ENCODE peak calls at places on chromosomes 12 and 14, in seven cellular contexts. One of them, this sample, is unnamed.

GRCh38 chr14:96790211-96790610 is 7.0 kb upstream of the VRK1 start:
- DNase-seq in CD4-positive, CD25-positive, alpha-beta regulatory T cell: no peak
- DNase-seq in fibroblast of lung: no peak
- DNase-seq in A673: no peak
- DNase-seq in CD4-positive, alpha-beta memory T cell: no peak
- DNase-seq in CD4-positive, alpha-beta T cell: no peak
- DNase-seq in heart left ventricle: no peak
- DNase-seq in this sample: no peak

GRCh38 chr14:52954346-52955214 is 3.7 kb upstream of the FERMT2 start:
- DNase-seq in CD4-positive, alpha-beta memory T cell: no peak
- DNase-seq in CD4-positive, CD25-positive, alpha-beta regulatory T cell: no peak
- DNase-seq in heart left ventricle: no peak
- DNase-seq in CD4-positive, alpha-beta T cell: no peak
- DNase-seq in fibroblast of lung: peak; percentile 89
- DNase-seq in A673: no peak
- DNase-seq in this sample: no peak

GRCh38 chr14:29227631-29228030 is 461.0 kb downstream of the FOXG1 start:
- DNase-seq in fibroblast of lung: peak; percentile 28
- DNase-seq in CD4-positive, CD25-positive, alpha-beta regulatory T cell: no peak
- DNase-seq in CD4-positive, alpha-beta memory T cell: no peak
- DNase-seq in CD4-positive, alpha-beta T cell: no peak
- DNase-seq in A673: no peak
- DNase-seq in heart left ventricle: no peak
- DNase-seq in this sample: no peak

GRCh38 chr12:4030938-4031702 is 157.9 kb upstream of the PARP11 start:
- DNase-seq in A673: peak; percentile 66
- DNase-seq in heart left ventricle: peak; percentile 88
- DNase-seq in fibroblast of lung: peak; percentile 98
- DNase-seq in CD4-positive, alpha-beta T cell: peak; percentile 62
- DNase-seq in CD4-positive, alpha-beta memory T cell: peak; percentile 70
- DNase-seq in CD4-positive, CD25-positive, alpha-beta regulatory T cell: peak; percentile 70
- DNase-seq in this sample: peak; percentile 98

GRCh38 chr12:110002691-110003515 is 3.7 kb downstream of the ANKRD13A start:
- DNase-seq in A673: no peak
- DNase-seq in fibroblast of lung: peak; percentile 43
- DNase-seq in CD4-positive, CD25-positive, alpha-beta regulatory T cell: no peak
- DNase-seq in CD4-positive, alpha-beta memory T cell: no peak
- DNase-seq in CD4-positive, alpha-beta T cell: no peak
- DNase-seq in heart left ventricle: no peak
- DNase-seq in this sample: no peak

GRCh38 chr14:68047910-68048309 is 228.3 kb downstream of the RAD51B start:
- DNase-seq in fibroblast of lung: peak; percentile 19
- DNase-seq in A673: no peak
- DNase-seq in CD4-positive, alpha-beta memory T cell: no peak
- DNase-seq in CD4-positive, alpha-beta T cell: no peak
- DNase-seq in heart left ventricle: no peak
- DNase-seq in CD4-positive, CD25-positive, alpha-beta regulatory T cell: no peak
- DNase-seq in this sample: no peak

GRCh38 chr12:92771011-92771410 is 68.2 kb downstream of the PLEKHG7 start:
- DNase-seq in A673: no peak
- DNase-seq in CD4-positive, alpha-beta memory T cell: no peak
- DNase-seq in CD4-positive, CD25-positive, alpha-beta regulatory T cell: no peak
- DNase-seq in heart left ventricle: no peak
- DNase-seq in CD4-positive, alpha-beta T cell: no peak
- DNase-seq in fibroblast of lung: peak; percentile 22
- DNase-seq in this sample: no peak

GRCh38 chr14:65281991-65282908 is 130.3 kb upstream of the FUT8 start:
- DNase-seq in CD4-positive, alpha-beta memory T cell: peak; percentile 18
- DNase-seq in CD4-positive, CD25-positive, alpha-beta regulatory T cell: no peak
- DNase-seq in heart left ventricle: peak; percentile 31
- DNase-seq in CD4-positive, alpha-beta T cell: no peak
- DNase-seq in fibroblast of lung: peak; percentile 38
- DNase-seq in A673: no peak
- DNase-seq in this sample: no peak

GRCh38 chr12:47612953-47613352 is 92.9 kb downstream of the RPAP3 start:
- DNase-seq in CD4-positive, CD25-positive, alpha-beta regulatory T cell: no peak
- DNase-seq in CD4-positive, alpha-beta T cell: no peak
- DNase-seq in CD4-positive, alpha-beta memory T cell: no peak
- DNase-seq in A673: no peak
- DNase-seq in heart left ventricle: no peak
- DNase-seq in fibroblast of lung: no peak
- DNase-seq in this sample: no peak

GRCh38 chr12:111451649-111452129 is 46.0 kb downstream of the SH2B3 start:
- DNase-seq in heart left ventricle: no peak
- DNase-seq in CD4-positive, alpha-beta T cell: no peak
- DNase-seq in A673: peak; percentile 82
- DNase-seq in CD4-positive, CD25-positive, alpha-beta regulatory T cell: peak; percentile 76
- DNase-seq in fibroblast of lung: peak; percentile 69
- DNase-seq in CD4-positive, alpha-beta memory T cell: peak; percentile 73
- DNase-seq in this sample: no peak

GRCh38 chr12:97148941-97149559 is 242.0 kb downstream of the NEDD1 start:
- DNase-seq in CD4-positive, alpha-beta T cell: peak; percentile 9
- DNase-seq in A673: peak; percentile 64
- DNase-seq in fibroblast of lung: peak; percentile 16
- DNase-seq in heart left ventricle: peak; percentile 36
- DNase-seq in CD4-positive, alpha-beta memory T cell: peak; percentile 25
- DNase-seq in CD4-positive, CD25-positive, alpha-beta regulatory T cell: peak; percentile 16
- DNase-seq in this sample: peak; percentile 58

GRCh38 chr12:50401383-50402155 is 884 bp downstream of the LARP4 start:
- DNase-seq in CD4-positive, alpha-beta memory T cell: no peak
- DNase-seq in fibroblast of lung: peak; percentile 73
- DNase-seq in A673: peak; percentile 30
- DNase-seq in CD4-positive, alpha-beta T cell: no peak
- DNase-seq in heart left ventricle: peak; percentile 41
- DNase-seq in CD4-positive, CD25-positive, alpha-beta regulatory T cell: peak; percentile 7
- DNase-seq in this sample: no peak

GRCh38 chr12:56198836-56199235 is 9.6 kb upstream of the SMARCC2 start:
- DNase-seq in CD4-positive, alpha-beta memory T cell: no peak
- DNase-seq in A673: no peak
- DNase-seq in heart left ventricle: no peak
- DNase-seq in fibroblast of lung: no peak
- DNase-seq in CD4-positive, CD25-positive, alpha-beta regulatory T cell: no peak
- DNase-seq in CD4-positive, alpha-beta T cell: no peak
- DNase-seq in this sample: no peak

GRCh38 chr12:95004610-95005009 is 1.1 kb upstream of the NDUFA12 start:
- DNase-seq in A673: no peak
- DNase-seq in CD4-positive, alpha-beta T cell: no peak
- DNase-seq in CD4-positive, CD25-positive, alpha-beta regulatory T cell: no peak
- DNase-seq in fibroblast of lung: peak; percentile 80
- DNase-seq in heart left ventricle: no peak
- DNase-seq in CD4-positive, alpha-beta memory T cell: no peak
- DNase-seq in this sample: no peak

GRCh38 chr12:27620121-27620520 is 76.1 kb upstream of the REP15 start:
- DNase-seq in heart left ventricle: no peak
- DNase-seq in CD4-positive, alpha-beta memory T cell: no peak
- DNase-seq in fibroblast of lung: no peak
- DNase-seq in CD4-positive, CD25-positive, alpha-beta regulatory T cell: no peak
- DNase-seq in CD4-positive, alpha-beta T cell: no peak
- DNase-seq in A673: no peak
- DNase-seq in this sample: peak; percentile 7

GRCh38 chr14:86038401-86038985 is 508.5 kb downstream of the FLRT2 start:
- DNase-seq in CD4-positive, alpha-beta T cell: peak; percentile 4
- DNase-seq in heart left ventricle: peak; percentile 11
- DNase-seq in CD4-positive, alpha-beta memory T cell: peak; percentile 19
- DNase-seq in CD4-positive, CD25-positive, alpha-beta regulatory T cell: peak; percentile 11
- DNase-seq in A673: peak; percentile 72
- DNase-seq in fibroblast of lung: peak; percentile 71
- DNase-seq in this sample: peak; percentile 40

GRCh38 chr14:33676135-33676566 is 274.7 kb downstream of the EGLN3 start:
- DNase-seq in heart left ventricle: peak; percentile 29
- DNase-seq in CD4-positive, CD25-positive, alpha-beta regulatory T cell: no peak
- DNase-seq in CD4-positive, alpha-beta memory T cell: no peak
- DNase-seq in A673: peak; percentile 74
- DNase-seq in fibroblast of lung: peak; percentile 54
- DNase-seq in CD4-positive, alpha-beta T cell: no peak
- DNase-seq in this sample: peak; percentile 93

GRCh38 chr14:103740991-103741689 is 25.5 kb downstream of the ZFYVE21 start:
- DNase-seq in heart left ventricle: no peak
- DNase-seq in CD4-positive, alpha-beta memory T cell: no peak
- DNase-seq in CD4-positive, alpha-beta T cell: no peak
- DNase-seq in fibroblast of lung: no peak
- DNase-seq in A673: no peak
- DNase-seq in CD4-positive, CD25-positive, alpha-beta regulatory T cell: no peak
- DNase-seq in this sample: no peak

GRCh38 chr14:91300957-91301356 is 56.5 kb upstream of the GPR68 start:
- DNase-seq in fibroblast of lung: no peak
- DNase-seq in heart left ventricle: no peak
- DNase-seq in CD4-positive, alpha-beta T cell: no peak
- DNase-seq in CD4-positive, alpha-beta memory T cell: no peak
- DNase-seq in CD4-positive, CD25-positive, alpha-beta regulatory T cell: no peak
- DNase-seq in A673: no peak
- DNase-seq in this sample: no peak

GRCh38 chr14:91300283-91300841 is 55.9 kb upstream of the GPR68 start:
- DNase-seq in CD4-positive, alpha-beta memory T cell: no peak
- DNase-seq in CD4-positive, CD25-positive, alpha-beta regulatory T cell: no peak
- DNase-seq in heart left ventricle: no peak
- DNase-seq in A673: no peak
- DNase-seq in CD4-positive, alpha-beta T cell: no peak
- DNase-seq in fibroblast of lung: no peak
- DNase-seq in this sample: no peak

GRCh38 chr14:91298576-91298975 is 54.1 kb upstream of the GPR68 start:
- DNase-seq in CD4-positive, alpha-beta memory T cell: no peak
- DNase-seq in CD4-positive, CD25-positive, alpha-beta regulatory T cell: no peak
- DNase-seq in A673: no peak
- DNase-seq in heart left ventricle: no peak
- DNase-seq in fibroblast of lung: no peak
- DNase-seq in CD4-positive, alpha-beta T cell: no peak
- DNase-seq in this sample: no peak

GRCh38 chr14:91297081-91297711 is 52.7 kb upstream of the GPR68 start:
- DNase-seq in CD4-positive, CD25-positive, alpha-beta regulatory T cell: no peak
- DNase-seq in CD4-positive, alpha-beta memory T cell: no peak
- DNase-seq in heart left ventricle: no peak
- DNase-seq in A673: no peak
- DNase-seq in CD4-positive, alpha-beta T cell: no peak
- DNase-seq in fibroblast of lung: no peak
- DNase-seq in this sample: no peak

DNA sequence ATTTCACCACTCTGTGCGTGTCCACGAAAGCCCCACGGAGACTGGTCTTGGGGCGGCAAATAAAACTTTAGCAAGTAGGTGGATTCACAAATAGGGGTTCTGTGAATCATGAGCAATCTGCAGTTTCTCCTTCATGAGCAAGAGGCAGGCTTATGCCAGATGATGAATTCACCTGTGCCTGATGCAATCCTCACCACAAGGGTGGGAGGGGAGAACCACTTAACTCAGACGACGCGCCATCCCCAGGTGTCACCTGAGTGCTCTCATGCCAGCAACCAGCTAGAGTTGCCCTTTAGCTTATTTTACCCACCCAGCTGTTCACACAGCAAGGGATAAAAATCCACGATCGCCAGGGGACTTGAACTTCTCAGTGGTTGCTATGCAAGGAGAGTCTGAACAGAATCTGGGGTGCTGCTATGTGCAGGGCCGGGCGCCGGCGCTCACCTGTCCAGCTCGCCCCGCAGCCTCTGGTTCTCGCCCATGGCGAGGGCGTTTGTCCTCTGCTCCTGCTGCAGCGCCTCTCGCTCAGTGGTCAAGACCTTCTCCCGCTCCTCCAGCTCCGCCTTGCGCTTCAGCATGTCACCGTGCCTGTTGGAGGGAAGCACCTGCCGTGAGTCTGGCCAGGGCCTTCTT is 55.1 kb upstream of the GPR68 start:
- DNase-seq in CD4-positive, CD25-positive, alpha-beta regulatory T cell: no peak
- DNase-seq in A673: no peak
- DNase-seq in heart left ventricle: no peak
- DNase-seq in CD4-positive, alpha-beta T cell: no peak
- DNase-seq in CD4-positive, alpha-beta memory T cell: no peak
- DNase-seq in fibroblast of lung: no peak
- DNase-seq in this sample: no peak
- H3K27me3 ChIP-seq in CD4-positive, CD25-positive, alpha-beta regulatory T cell: no peaks in the 10 kb centered on the region
- H3K27me3 ChIP-seq in A673: no peaks in the 10 kb centered on the region
- H3K27me3 ChIP-seq in heart left ventricle: peaks cover 5% of the 10 kb centered on the region
- H3K27me3 ChIP-seq in CD4-positive, alpha-beta T cell: no peaks in the 10 kb centered on the region
- H3K27me3 ChIP-seq in CD4-positive, alpha-beta memory T cell: no peaks in the 10 kb centered on the region
- H3K27me3 ChIP-seq in fibroblast of lung: peaks cover 2% of the 10 kb centered on the region
- H3K27me3 ChIP-seq in this sample: no peaks in the 10 kb centered on the region

GRCh38 chr14:82604819-82605218 is 1071.2 kb upstream of the SEL1L start:
- DNase-seq in CD4-positive, CD25-positive, alpha-beta regulatory T cell: no peak
- DNase-seq in CD4-positive, alpha-beta memory T cell: no peak
- DNase-seq in fibroblast of lung: no peak
- DNase-seq in A673: no peak
- DNase-seq in CD4-positive, alpha-beta T cell: no peak
- DNase-seq in heart left ventricle: no peak
- DNase-seq in this sample: no peak
- H3K9me3 ChIP-seq in CD4-positive, CD25-positive, alpha-beta regulatory T cell: peaks cover 6% of the 10 kb centered on the region
- H3K9me3 ChIP-seq in CD4-positive, alpha-beta memory T cell: no peaks in the 10 kb centered on the region
- H3K9me3 ChIP-seq in fibroblast of lung: no peaks in the 10 kb centered on the region
- H3K9me3 ChIP-seq in A673: no peaks in the 10 kb centered on the region
- H3K9me3 ChIP-seq in CD4-positive, alpha-beta T cell: no peaks in the 10 kb centered on the region
- H3K9me3 ChIP-seq in heart left ventricle: no peaks in the 10 kb centered on the region
- H3K9me3 ChIP-seq in this sample: no peaks in the 10 kb centered on the region

DNA sequence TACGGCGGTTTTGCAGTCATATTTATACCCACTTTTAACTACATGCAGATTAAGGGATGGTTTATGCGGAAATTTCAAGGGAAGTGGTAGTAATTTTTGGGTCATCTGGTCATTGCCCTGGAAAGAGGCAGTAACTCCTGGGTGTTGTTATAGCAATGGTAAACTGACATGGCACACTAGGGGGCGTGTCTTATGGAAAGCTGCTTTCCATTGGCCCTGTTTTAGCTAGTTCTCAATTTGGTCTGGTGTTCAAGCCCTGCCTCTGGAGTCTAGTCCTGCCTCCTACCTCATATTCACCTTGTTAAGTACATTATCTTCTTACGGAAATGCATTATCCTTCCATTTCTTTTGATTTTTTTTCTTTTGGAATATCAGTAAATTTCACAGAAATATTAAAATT is 1.7 kb upstream of the IAPP start:
- DNase-seq in heart left ventricle: no peak
- DNase-seq in CD4-positive, CD25-positive, alpha-beta regulatory T cell: no peak
- DNase-seq in fibroblast of lung: no peak
- DNase-seq in A673: no peak
- DNase-seq in CD4-positive, alpha-beta memory T cell: no peak
- DNase-seq in CD4-positive, alpha-beta T cell: no peak
- DNase-seq in this sample: no peak
- H3K27me3 ChIP-seq in heart left ventricle: no peaks in the 10 kb centered on the region
- H3K27me3 ChIP-seq in CD4-positive, CD25-positive, alpha-beta regulatory T cell: peaks cover 3% of the 10 kb centered on the region
- H3K27me3 ChIP-seq in fibroblast of lung: no peaks in the 10 kb centered on the region
- H3K27me3 ChIP-seq in A673: peaks cover 15% of the 10 kb centered on the region
- H3K27me3 ChIP-seq in CD4-positive, alpha-beta memory T cell: no peaks in the 10 kb centered on the region
- H3K27me3 ChIP-seq in CD4-positive, alpha-beta T cell: no peaks in the 10 kb centered on the region
- H3K27me3 ChIP-seq in this sample: no peaks in the 10 kb centered on the region

DNA sequence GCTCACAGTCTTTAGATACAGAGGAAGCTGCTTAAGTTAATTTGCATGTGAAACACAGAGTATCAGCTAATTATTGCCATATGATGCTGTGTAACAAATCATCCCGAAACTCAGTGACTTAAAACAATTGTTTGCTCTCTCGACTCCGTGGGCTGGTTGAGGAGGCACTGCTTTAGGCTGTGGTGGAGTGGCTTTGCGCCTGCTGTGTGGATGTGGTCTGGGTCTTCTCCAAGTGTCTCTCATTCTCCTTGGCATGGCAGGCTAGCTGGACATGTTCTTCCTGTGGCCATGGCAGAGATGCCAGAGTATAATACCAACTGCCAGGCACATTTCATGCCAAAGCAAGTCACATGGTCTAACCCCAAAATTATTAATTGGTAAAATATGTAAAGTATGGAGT is 40.9 kb downstream of the PELI2 start:
- DNase-seq in CD4-positive, CD25-positive, alpha-beta regulatory T cell: no peak
- DNase-seq in heart left ventricle: no peak
- DNase-seq in A673: no peak
- DNase-seq in fibroblast of lung: no peak
- DNase-seq in CD4-positive, alpha-beta memory T cell: no peak
- DNase-seq in CD4-positive, alpha-beta T cell: no peak
- DNase-seq in this sample: no peak
- H3K9me3 ChIP-seq in CD4-positive, CD25-positive, alpha-beta regulatory T cell: no peaks in the 10 kb centered on the region
- H3K9me3 ChIP-seq in heart left ventricle: no peaks in the 10 kb centered on the region
- H3K9me3 ChIP-seq in A673: no peaks in the 10 kb centered on the region
- H3K9me3 ChIP-seq in fibroblast of lung: no peaks in the 10 kb centered on the region
- H3K9me3 ChIP-seq in CD4-positive, alpha-beta memory T cell: peaks cover 3% of the 10 kb centered on the region
- H3K9me3 ChIP-seq in CD4-positive, alpha-beta T cell: no peaks in the 10 kb centered on the region
- H3K9me3 ChIP-seq in this sample: no peaks in the 10 kb centered on the region

GRCh38 chr12:53757095-53757770 is 5.5 kb upstream of the CISTR start:
- DNase-seq in CD4-positive, CD25-positive, alpha-beta regulatory T cell: peak; percentile 72
- DNase-seq in heart left ventricle: peak; percentile 62
- DNase-seq in CD4-positive, alpha-beta T cell: peak; percentile 75
- DNase-seq in fibroblast of lung: peak; percentile 69
- DNase-seq in CD4-positive, alpha-beta memory T cell: peak; percentile 67
- DNase-seq in A673: peak; percentile 86
- DNase-seq in this sample: peak; percentile 80
- H3K27me3 ChIP-seq in CD4-positive, CD25-positive, alpha-beta regulatory T cell: peaks cover 45% of the 10 kb centered on the region
- H3K27me3 ChIP-seq in heart left ventricle: peaks cover 44% of the 10 kb centered on the region
- H3K27me3 ChIP-seq in CD4-positive, alpha-beta T cell: peaks cover 52% of the 10 kb centered on the region
- H3K27me3 ChIP-seq in fibroblast of lung: peaks cover 59% of the 10 kb centered on the region
- H3K27me3 ChIP-seq in CD4-positive, alpha-beta memory T cell: peaks cover 21% of the 10 kb centered on the region
- H3K27me3 ChIP-seq in A673: no peaks in the 10 kb centered on the region
- H3K27me3 ChIP-seq in this sample: peaks cover 10% of the 10 kb centered on the region